ENCODE peak calls at places on chromosomes 12 and 14, in four cellular contexts. R, H, U and V are unnamed samples.

GRCh38 chr12:13165578-13166120 is 30.9 kb upstream of the EMP1 start:
- DNase-seq in R (no peak), H (peak), U (peak), V (peak)

GRCh38 chr14:67524152-67524963 is 8.7 kb upstream of the PLEKHH1 start:
- DNase-seq in R (no peak), H (no peak), U (no peak), V (peak)

GRCh38 chr14:101219896-101220703 is 316.6 kb upstream of the RTL1 start:
- DNase-seq in R (no peak), H (no peak), U (peak), V (no peak)

GRCh38 chr12:8866429-8866828 is 44.0 kb downstream of the A2ML1 start:
- DNase-seq in R (no peak), H (no peak), U (no peak), V (no peak)

GRCh38 chr12:102061096-102061555 is 665 bp downstream of the WASHC3 start:
- DNase-seq in R (no peak), H (no peak), U (no peak), V (no peak)

GRCh38 chr12:52208424-52209165 is 16.8 kb upstream of the KRT80 start:
- DNase-seq in R (no peak), H (no peak), U (no peak), V (peak)

GRCh38 chr12:20127401-20127800 is 240.9 kb upstream of the PDE3A start:
- DNase-seq in R (no peak), H (no peak), U (no peak), V (no peak)

GRCh38 chr14:100532916-100533630 is 54.1 kb downstream of the BEGAIN start:
- DNase-seq in R (no peak), H (peak), U (peak), V (no peak)

GRCh38 chr14:35044939-35045797 is 904 bp upstream of the FAM177A1 start:
- DNase-seq in R (no peak), H (no peak), U (no peak), V (no peak)

GRCh38 chr14:63616015-63616414 is 25.7 kb downstream of the WDR89 start:
- DNase-seq in R (no peak), H (no peak), U (no peak), V (no peak)

GRCh38 chr12:3122841-3123678 is 45.9 kb downstream of the TSPAN9 start:
- DNase-seq in R (peak), H (no peak), U (no peak), V (peak)

GRCh38 chr12:127205781-127206535 is 1061.0 kb upstream of the TMEM132C start:
- DNase-seq in R (no peak), H (no peak), U (no peak), V (no peak)

GRCh38 chr12:30908389-30909087 is 18.0 kb upstream of the TSPAN11 start:
- DNase-seq in R (no peak), H (no peak), U (no peak), V (peak)

GRCh38 chr12:51621155-51621922 is 30.3 kb downstream of the SCN8A start:
- DNase-seq in R (no peak), H (no peak), U (no peak), V (no peak)

GRCh38 chr12:49548822-49549648 is 10.2 kb downstream of the KCNH3 start:
- DNase-seq in R (peak), H (peak), U (peak), V (no peak)

GRCh38 chr12:2690348-2691000 is 104.3 kb upstream of the FKBP4 start:
- DNase-seq in R (no peak), H (no peak), U (no peak), V (no peak)

GRCh38 chr14:72061718-72062117 is 129.5 kb downstream of the RGS6 start:
- DNase-seq in R (no peak), H (no peak), U (no peak), V (no peak)

GRCh38 chr12:127257366-127257935 is 1009.5 kb upstream of the TMEM132C start:
- DNase-seq in R (no peak), H (no peak), U (no peak), V (no peak)

GRCh38 chr14:63650336-63650952 is 8.8 kb upstream of the WDR89 start:
- DNase-seq in R (no peak), H (no peak), U (peak), V (no peak)

GRCh38 chr12:55843431-55843830 is 695 bp upstream of the MMP19 start:
- DNase-seq in R (no peak), H (no peak), U (no peak), V (no peak)

GRCh38 chr14:26008290-26008689 is 589.5 kb downstream of the NOVA1 start:
- DNase-seq in R (peak), H (no peak), U (no peak), V (peak)

GRCh38 chr12:9649532-9649940 is 20.0 kb upstream of the CLEC2D start:
- DNase-seq in R (peak), H (no peak), U (peak), V (no peak)

GRCh38 chr12:102883204-102883799 is 33.7 kb downstream of the PAH start:
- DNase-seq in R (peak), H (peak), U (peak), V (peak)

GRCh38 chr12:29309320-29309902 is 71.6 kb downstream of the ERGIC2 start:
- DNase-seq in R (no peak), H (no peak), U (no peak), V (no peak)